ENCODE peak calls at places on chromosomes 4 and X, in nine cellular contexts. U is glutamatergic neuron; D is Calu3; L is nephron progenitor cell; X is uterus; J is lower lobe of right lung; Q is activated CD8-positive, alpha-beta T cell treated with anti-CD3 and anti-CD28 coated beads for 36 hours; W is RWPE2; P is PC-3. M is an unnamed sample.

GRCh38 chr4:186904104-186904503 is 180.4 kb upstream of the FAT1 start:
- DNase-seq in U (no peak), D (no peak), L (no peak), X (no peak), J (no peak), Q (no peak), W (no peak), P (peak; percentile 71), M (no peak)

GRCh38 chr4:81804849-81805248 is 333.1 kb upstream of the RASGEF1B start:
- DNase-seq in U (no peak), D (no peak), L (no peak), X (no peak), J (no peak), Q (no peak), W (no peak), P (no peak), M (no peak)

GRCh38 chrX:12956704-12957541 is 18.0 kb upstream of the TMSB4X start:
- DNase-seq in U (no peak), D (peak; percentile 45), L (no peak), X (no peak), J (no peak), Q (peak; percentile 74), W (no peak), P (peak; percentile 55), M (peak; percentile 67)

GRCh38 chr4:126778348-126778747 is 854.4 kb upstream of the INTU start:
- DNase-seq in U (no peak), D (no peak), L (no peak), X (no peak), J (no peak), Q (no peak), W (no peak), P (peak; percentile 30), M (no peak)

GRCh38 chrX:74372272-74372671 is 49.0 kb upstream of the SLC16A2 start:
- DNase-seq in U (no peak), D (no peak), L (no peak), X (no peak), J (no peak), Q (no peak), W (no peak), P (peak; percentile 55), M (no peak)

GRCh38 chr4:57658673-57659072 is 548.5 kb upstream of the IGFBP7 start:
- DNase-seq in U (no peak), D (no peak), L (no peak), X (no peak), J (no peak), Q (no peak), W (no peak), P (no peak), M (no peak)

GRCh38 chr4:152458801-152459302 is 77.0 kb downstream of the FBXW7 start:
- DNase-seq in U (no peak), D (no peak), L (no peak), X (no peak), J (no peak), Q (peak; percentile 11), W (no peak), P (no peak), M (no peak)

GRCh38 chr4:99679204-99679603 is 21.6 kb upstream of the C4orf54 start:
- DNase-seq in U (no peak), D (peak; percentile 12), L (no peak), X (no peak), J (no peak), Q (no peak), W (no peak), P (no peak), M (no peak)

GRCh38 chrX:112738347-112739033 is 58.8 kb upstream of the LHFPL1 start:
- DNase-seq in U (no peak), D (no peak), L (no peak), X (no peak), J (no peak), Q (peak; percentile 54), W (no peak), P (no peak), M (no peak)

GRCh38 chr4:28167411-28167810 is 1306.8 kb downstream of the STIM2 start:
- DNase-seq in U (no peak), D (no peak), L (no peak), X (no peak), J (no peak), Q (no peak), W (peak; percentile 45), P (peak; percentile 93), M (no peak)

GRCh38 chrX:106959897-106960296 is 39.7 kb downstream of the CLDN2 start:
- DNase-seq in U (no peak), D (peak; percentile 17), L (no peak), X (no peak), J (no peak), Q (no peak), W (no peak), P (peak; percentile 64), M (no peak)

GRCh38 chr4:184267206-184267608 is 49.5 kb upstream of the ENPP6 start:
- DNase-seq in U (no peak), D (no peak), L (no peak), X (no peak), J (no peak), Q (no peak), W (no peak), P (no peak), M (no peak)

DNA sequence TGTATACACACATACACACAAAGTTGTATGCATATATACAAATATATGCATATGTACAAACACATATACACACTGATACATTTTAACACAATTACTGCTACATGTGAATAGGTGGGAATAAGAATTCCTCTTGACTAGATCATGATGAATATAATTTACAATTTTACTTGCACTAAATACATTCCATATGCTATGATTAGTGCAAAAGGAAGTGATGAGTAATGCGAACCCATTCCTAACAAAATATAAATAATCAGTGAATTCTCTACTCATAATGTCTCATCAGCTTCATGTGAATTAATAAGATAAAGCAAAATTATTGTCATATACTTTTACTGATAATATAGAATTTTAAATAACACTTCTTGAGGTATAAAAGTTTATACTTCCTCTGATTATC is 1077.3 kb upstream of the PCDH10 start:
- DNase-seq in U (no peak), D (no peak), L (no peak), X (no peak), J (no peak), Q (no peak), W (no peak), P (peak; percentile 39), M (no peak)
- TF ChIP-seq CTCF in U (no peak), D (no peak), L (no peak), X (no peak), J (no peak), Q (no peak), W (no peak), P (no peak), M (no peak)

DNA sequence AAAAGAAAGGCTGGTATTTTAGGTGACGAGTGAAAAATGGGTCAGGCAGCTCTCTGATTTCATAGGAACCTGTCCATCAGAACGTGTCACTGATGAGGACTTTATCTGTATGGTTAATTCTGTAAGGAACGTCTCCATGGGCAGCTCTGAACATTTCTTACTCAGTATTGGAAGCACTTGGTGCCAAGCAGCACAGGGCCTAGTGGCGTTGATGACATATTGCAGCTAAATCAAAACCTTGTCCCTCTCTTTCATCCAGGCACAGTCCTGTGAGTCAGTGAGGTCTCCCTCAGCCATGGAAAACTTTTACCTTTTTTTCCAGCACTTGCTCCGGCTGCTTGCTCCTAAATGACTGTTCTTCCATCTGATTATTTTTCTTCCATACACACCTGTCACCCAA is 301.9 kb downstream of the DHX15 start:
- DNase-seq in U (no peak), D (no peak), L (no peak), X (no peak), J (no peak), Q (no peak), W (no peak), P (no peak), M (no peak)
- TF ChIP-seq CTCF in U (no peak), D (no peak), L (no peak), X (no peak), J (no peak), Q (no peak), W (no peak), P (no peak), M (no peak)

GRCh38 chr4:165055601-165056000 is 1.9 kb downstream of the TRIM75 start:
- DNase-seq in U (no peak), D (no peak), L (no peak), X (no peak), J (no peak), Q (no peak), W (no peak), P (no peak), M (no peak)

GRCh38 chr4:165058676-165059075 is 5.0 kb downstream of the TRIM75 start:
- DNase-seq in U (no peak), D (no peak), L (no peak), X (no peak), J (no peak), Q (no peak), W (no peak), P (no peak), M (no peak)

GRCh38 chr4:165060938-165061337 is 7.3 kb downstream of the TRIM75 start:
- DNase-seq in U (no peak), D (no peak), L (no peak), X (no peak), J (no peak), Q (no peak), W (no peak), P (peak; percentile 62), M (no peak)
- TF ChIP-seq CTCF in U (peak; percentile 41), D (no peak), L (no peak), X (no peak), J (no peak), Q (peak; percentile 32), W (peak; percentile 36), P (peak; percentile 55), M (no peak)

GRCh38 chrX:23887918-23888317 is 19.8 kb downstream of the APOO start:
- DNase-seq in U (no peak), D (no peak), L (no peak), X (no peak), J (no peak), Q (no peak), W (no peak), P (no peak), M (no peak)

GRCh38 chrX:23883737-23884354 is 23.9 kb downstream of the APOO start:
- DNase-seq in U (no peak), D (no peak), L (no peak), X (no peak), J (no peak), Q (peak; percentile 11), W (no peak), P (peak; percentile 84), M (no peak)

GRCh38 chrX:23885803-23886202 is 21.9 kb downstream of the APOO start:
- DNase-seq in U (no peak), D (no peak), L (no peak), X (no peak), J (no peak), Q (no peak), W (no peak), P (no peak), M (no peak)

GRCh38 chrX:23887448-23887847 is 20.3 kb downstream of the APOO start:
- DNase-seq in U (no peak), D (no peak), L (no peak), X (no peak), J (no peak), Q (no peak), W (no peak), P (no peak), M (no peak)

DNA sequence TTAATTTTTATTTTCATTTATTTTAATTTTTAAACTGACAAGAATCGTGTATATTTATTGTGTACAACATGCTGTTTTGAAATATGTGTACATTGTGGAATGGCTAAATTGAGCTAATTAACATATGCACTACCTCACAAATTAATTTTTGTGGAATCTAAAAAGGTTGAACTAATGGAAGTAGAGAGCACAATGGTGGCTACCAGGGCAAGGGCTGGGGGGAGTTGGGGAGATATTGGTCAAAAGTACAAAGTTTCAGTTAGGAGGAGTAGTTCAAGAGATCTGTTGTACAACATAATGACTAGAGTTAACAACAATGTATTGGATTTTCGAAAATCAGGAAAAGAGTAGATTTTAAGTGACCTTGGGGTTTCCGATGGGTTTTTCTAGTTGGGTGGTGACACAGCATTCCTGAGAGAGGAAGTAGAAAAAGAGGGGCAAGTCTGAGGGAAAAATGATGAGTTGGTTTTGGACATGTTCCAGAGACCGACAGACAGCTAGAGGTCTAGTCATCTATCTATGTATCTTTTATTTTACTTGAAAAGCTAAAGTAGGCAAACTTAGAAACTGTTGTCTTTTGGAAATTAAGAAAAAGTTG is 23.2 kb downstream of the APOO start:
- DNase-seq in U (no peak), D (no peak), L (no peak), X (no peak), J (no peak), Q (no peak), W (no peak), P (peak; percentile 63), M (no peak)
- TF ChIP-seq CTCF in U (no peak), D (no peak), L (no peak), X (no peak), J (no peak), Q (no peak), W (no peak), P (no peak), M (no peak)